ENCODE peak calls at places on chromosomes 4 and X, in nine cellular contexts. E is brain microvascular endothelial cell, V is fibroblast of pulmonary artery, A is pancreas, J is uterus, T is choroid plexus epithelial cell, U is HFF-Myc, F is fibroblast of lung, O is BE2C. Z is an unnamed sample.
A peak's percentile ranks its signal among the peaks of the same experiment; 100 is the strongest.

GRCh38 chr4:158291334-158292055 is 81.2 kb downstream of the TMEM144 start:
- DNase-seq in E (no peak), V (no peak), A (peak; percentile 57), J (no peak), T (no peak), U (no peak), F (no peak), O (no peak), Z (no peak)

GRCh38 chrX:103878466-103879151 is 46.6 kb upstream of the RAB9B start:
- DNase-seq in E (peak; percentile 54), V (peak; percentile 82), A (no peak), J (no peak), T (peak; percentile 72), U (peak; percentile 11), F (peak; percentile 41), O (no peak), Z (peak; percentile 66)

GRCh38 chrX:123859828-123860505 is at the start of gene XIAP:
- DNase-seq in E (peak; percentile 78), V (peak; percentile 90), A (peak; percentile 91), J (peak; percentile 80), T (peak; percentile 91), U (peak; percentile 35), F (peak; percentile 89), O (peak; percentile 85), Z (peak; percentile 85)

GRCh38 chr4:128776794-128777216 is 32.7 kb upstream of the JADE1 start:
- DNase-seq in E (peak; percentile 96), V (peak; percentile 84), A (no peak), J (peak; percentile 24), T (peak; percentile 93), U (peak; percentile 35), F (peak; percentile 94), O (peak; percentile 13), Z (peak; percentile 87)

GRCh38 chr4:26020896-26021295 is 106.9 kb downstream of the SMIM20 start:
- DNase-seq in E (peak; percentile 70), V (peak; percentile 50), A (no peak), J (no peak), T (peak; percentile 85), U (no peak), F (peak; percentile 44), O (no peak), Z (peak; percentile 61)

GRCh38 chr4:7295917-7296660 is 103.8 kb downstream of the SORCS2 start:
- DNase-seq in E (peak; percentile 19), V (peak; percentile 29), A (no peak), J (peak; percentile 42), T (peak; percentile 42), U (no peak), F (peak; percentile 34), O (peak; percentile 59), Z (no peak)

GRCh38 chr4:111323496-111323895 is 700.6 kb upstream of the PITX2 start:
- DNase-seq in E (peak; percentile 2), V (peak; percentile 53), A (no peak), J (no peak), T (peak; percentile 67), U (peak; percentile 35), F (peak; percentile 23), O (no peak), Z (peak; percentile 13)

GRCh38 chr4:41044791-41045190 is 169.6 kb downstream of the APBB2 start:
- DNase-seq in E (no peak), V (no peak), A (no peak), J (no peak), T (no peak), U (no peak), F (no peak), O (no peak), Z (no peak)

GRCh38 chrX:3820170-3820569 is 106.7 kb upstream of the PRKX start:
- DNase-seq in E (peak; percentile 88), V (peak; percentile 55), A (no peak), J (no peak), T (peak; percentile 78), U (no peak), F (peak; percentile 60), O (no peak), Z (peak; percentile 36)

GRCh38 chr4:7872264-7872771 is 67.3 kb downstream of the AFAP1 start:
- DNase-seq in E (peak; percentile 87), V (peak; percentile 89), A (peak; percentile 82), J (peak; percentile 52), T (peak; percentile 97), U (peak; percentile 91), F (peak; percentile 97), O (no peak), Z (peak; percentile 78)

GRCh38 chr4:92387459-92388069 is 83.8 kb downstream of the GRID2 start:
- DNase-seq in E (peak; percentile 16), V (peak; percentile 77), A (no peak), J (no peak), T (peak; percentile 70), U (peak; percentile 3), F (peak; percentile 74), O (no peak), Z (peak; percentile 69)

GRCh38 chrX:153981771-153982533 is 9.4 kb downstream of the TMEM187 start:
- DNase-seq in E (no peak), V (no peak), A (no peak), J (peak; percentile 69), T (peak; percentile 94), U (no peak), F (no peak), O (no peak), Z (no peak)

GRCh38 chrX:97211070-97211469 is 327.4 kb downstream of the RPA4 start:
- DNase-seq in E (no peak), V (peak; percentile 3), A (no peak), J (no peak), T (no peak), U (no peak), F (no peak), O (no peak), Z (peak; percentile 70)

GRCh38 chrX:87525771-87526229 is 8.2 kb downstream of the KLHL4 start:
- DNase-seq in E (peak; percentile 36), V (peak; percentile 80), A (no peak), J (no peak), T (peak; percentile 84), U (no peak), F (peak; percentile 78), O (no peak), Z (peak; percentile 73)

GRCh38 chr4:39609454-39609911 is 29.2 kb downstream of the SMIM14 start:
- DNase-seq in E (no peak), V (no peak), A (no peak), J (no peak), T (no peak), U (no peak), F (no peak), O (no peak), Z (peak; percentile 7)

DNA sequence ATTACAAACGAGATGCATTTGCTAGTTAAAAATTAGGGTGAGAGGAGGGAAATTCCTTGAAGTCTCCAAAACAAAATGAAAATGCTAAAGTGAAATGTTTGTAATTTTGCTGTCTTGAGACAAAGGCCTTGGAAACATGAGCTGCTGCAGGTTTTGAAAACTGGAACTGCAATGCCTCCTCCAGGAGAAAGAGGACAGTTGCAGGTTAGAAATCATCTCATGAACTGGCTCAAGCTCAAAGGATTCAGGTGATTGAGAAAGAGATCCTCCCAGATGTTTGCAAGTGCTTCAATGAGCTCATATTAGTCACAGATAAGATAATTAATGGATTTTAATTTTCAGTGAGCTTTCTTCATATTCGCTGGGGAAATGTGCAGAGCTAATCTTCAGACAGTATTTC is 32.4 kb downstream of the SMPX start:
- DNase-seq in E (no peak), V (peak; percentile 24), A (no peak), J (no peak), T (peak; percentile 79), U (no peak), F (peak; percentile 57), O (peak; percentile 21), Z (peak; percentile 63)
- TF ChIP-seq CTCF in E (peak; percentile 74), V (peak; percentile 25), A (no peak), J (no peak), T (peak; percentile 71), U (peak; percentile 40), F (peak; percentile 54), O (peak; percentile 80), Z (peak; percentile 57)

DNA sequence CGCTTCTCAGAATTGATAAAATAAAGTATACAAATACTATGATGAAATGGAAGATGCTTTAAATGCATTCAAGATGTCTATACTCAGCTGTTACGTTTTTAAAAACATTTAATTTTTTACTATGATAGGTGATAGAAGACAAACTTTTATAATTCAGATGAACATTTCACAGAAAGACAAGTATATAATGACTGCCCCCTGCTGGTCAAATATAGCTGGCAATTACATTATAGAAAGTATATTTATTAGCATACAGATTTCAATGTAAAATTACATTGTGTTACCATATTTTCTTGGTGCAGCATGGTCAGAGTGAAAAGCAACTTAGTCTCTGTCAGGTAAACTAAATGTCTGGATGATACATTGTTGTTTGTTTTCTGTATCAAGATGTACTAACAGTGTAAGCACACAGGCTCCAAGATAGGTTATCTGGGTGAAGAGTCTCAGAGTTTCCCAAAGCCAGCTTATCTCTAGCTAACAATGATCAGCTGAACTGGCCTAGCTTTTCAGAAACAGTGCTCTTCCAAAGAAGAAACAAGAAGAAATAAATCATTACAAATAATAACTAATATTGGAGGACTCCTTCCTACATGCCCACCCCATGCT is 54.1 kb downstream of the SRPX start:
- DNase-seq in E (peak; percentile 29), V (peak; percentile 41), A (no peak), J (no peak), T (peak; percentile 50), U (no peak), F (peak; percentile 42), O (peak; percentile 25), Z (peak; percentile 38)
- TF ChIP-seq CTCF in E (peak; percentile 27), V (peak; percentile 40), A (peak; percentile 70), J (peak; percentile 48), T (peak; percentile 52), U (no peak), F (peak; percentile 37), O (peak; percentile 38), Z (peak; percentile 22)

GRCh38 chr4:35725131-35725530 is 519.2 kb downstream of the ARAP2 start:
- DNase-seq in E (no peak), V (no peak), A (no peak), J (no peak), T (no peak), U (no peak), F (no peak), O (no peak), Z (peak; percentile 24)
- TF ChIP-seq CTCF in E (no peak), V (no peak), A (no peak), J (no peak), T (no peak), U (no peak), F (no peak), O (peak; percentile 21), Z (no peak)

GRCh38 chrX:129654652-129655546 is at the start of gene APLN:
- DNase-seq in E (no peak), V (peak; percentile 44), A (peak; percentile 74), J (peak; percentile 40), T (peak; percentile 70), U (no peak), F (peak; percentile 42), O (peak; percentile 38), Z (peak; percentile 48)

GRCh38 chrX:129653181-129653984 is 1.4 kb downstream of the APLN start:
- DNase-seq in E (no peak), V (no peak), A (no peak), J (no peak), T (no peak), U (no peak), F (no peak), O (no peak), Z (no peak)

GRCh38 chrX:129658429-129658828 is 3.7 kb upstream of the APLN start:
- DNase-seq in E (no peak), V (no peak), A (no peak), J (no peak), T (no peak), U (no peak), F (no peak), O (no peak), Z (no peak)

GRCh38 chrX:129653985-129654651 is 638 bp downstream of the APLN start:
- DNase-seq in E (no peak), V (no peak), A (peak; percentile 74), J (no peak), T (peak; percentile 36), U (no peak), F (no peak), O (peak; percentile 28), Z (no peak)

GRCh38 chrX:129655547-129656248 is 942 bp upstream of the APLN start:
- DNase-seq in E (no peak), V (no peak), A (no peak), J (no peak), T (no peak), U (no peak), F (no peak), O (no peak), Z (peak; percentile 40)
- TF ChIP-seq CTCF in E (peak; percentile 12), V (no peak), A (no peak), J (no peak), T (peak; percentile 16), U (no peak), F (peak; percentile 1), O (no peak), Z (peak; percentile 28)